ENCODE peak calls at places on chromosomes 16 and 17, in ten cellular contexts. T is H9; X is aorta; C is PC-9; G is NCI-H1105; B is effector memory CD8-positive, alpha-beta T cell; S is effector memory CD4-positive, alpha-beta T cell; H is activated T-cell treated with anti-CD3 and anti-CD28 coated beads, Interleukin-2, amount 50 U/mL, for 72 hours; K is RCC 7860; D is HuH-7.5. I is an unnamed sample.

GRCh38 chr16:80910434-80910833 is 96.3 kb downstream of the CMC2 start:
- DNase-seq in T (no peak), X (no peak), G (no peak), C (no peak), B (no peak), H (no peak), D (no peak), K (no peak), S (no peak), I (no peak)

GRCh38 chr16:19173649-19174383 is 5.8 kb downstream of the SYT17 start:
- DNase-seq in X (no peak), T (no peak), D (no peak), H (no peak), B (no peak), G (no peak), S (no peak), C (no peak), K (no peak), I (no peak)

GRCh38 chr16:66834746-66835145 is 4.0 kb upstream of the NAE1 start:
- DNase-seq in H (no peak), K (no peak), S (no peak), D (no peak), G (no peak), B (no peak), X (no peak), C (no peak), T (no peak), I (no peak)

GRCh38 chr17:4201231-4201630 is 58.2 kb downstream of the CYB5D2 start:
- DNase-seq in K (no peak), T (no peak), H (no peak), D (no peak), C (no peak), S (no peak), B (no peak), G (no peak), X (no peak), I (no peak)

GRCh38 chr17:4006745-4007211 is 42.5 kb upstream of the ATP2A3 start:
- DNase-seq in H (no peak), C (no peak), T (no peak), B (no peak), X (no peak), D (no peak), K (no peak), S (no peak), G (no peak), I (no peak)

GRCh38 chr16:85750021-85750826 is 672 bp downstream of the C16orf74 start:
- DNase-seq in H (peak), G (no peak), T (peak), B (no peak), X (no peak), K (peak), C (peak), D (peak), S (no peak), I (no peak)

GRCh38 chr17:15350777-15351486 is 9.5 kb upstream of the TEKT3 start:
- DNase-seq in B (no peak), D (no peak), S (no peak), T (no peak), K (no peak), H (no peak), G (no peak), C (no peak), X (no peak), I (no peak)

GRCh38 chr17:63153488-63153887 is 187.5 kb downstream of the TANC2 start:
- DNase-seq in X (no peak), T (no peak), S (no peak), K (no peak), B (no peak), H (no peak), C (no peak), G (no peak), D (no peak), I (no peak)

GRCh38 chr16:46911038-46911437 is 26.9 kb downstream of the GPT2 start:
- DNase-seq in K (no peak), X (no peak), S (no peak), T (no peak), C (no peak), G (no peak), H (no peak), B (no peak), D (no peak), I (no peak)

GRCh38 chr17:70520447-70520846 is 351.1 kb downstream of the KCNJ2 start:
- DNase-seq in G (no peak), C (no peak), X (no peak), T (no peak), D (no peak), B (no peak), H (no peak), S (no peak), K (no peak), I (no peak)